ENCODE peak calls at places on chromosomes 1 and 21, in nine cellular contexts. Q, K, P, N, G, A, Z, D and E are unnamed samples.

GRCh38 chr1:93919780-93920179 is 10.6 kb upstream of the GCLM start:
- DNase-seq in Q (no peak), K (no peak), P (no peak), N (no peak), G (no peak), A (no peak), Z (no peak), D (no peak), E (no peak)

GRCh38 chr1:225412803-225413338 is 15.0 kb downstream of the LBR start:
- DNase-seq in Q (peak; percentile 84), K (no peak), P (no peak), N (no peak), G (no peak), A (no peak), Z (no peak), D (no peak), E (peak; percentile 92)

GRCh38 chr1:30908886-30909777 is 574 bp upstream of the SDC3 start:
- DNase-seq in Q (no peak), K (no peak), P (no peak), N (no peak), G (no peak), A (no peak), Z (peak; percentile 53), D (no peak), E (no peak)

GRCh38 chr1:31939484-31940329 is 1.5 kb upstream of the PTP4A2 start:
- DNase-seq in Q (peak; percentile 91), K (no peak), P (peak; percentile 91), N (peak; percentile 61), G (peak; percentile 67), A (peak; percentile 72), Z (no peak), D (no peak), E (peak; percentile 97)

GRCh38 chr1:5992814-5993552 is 758 bp upstream of the NPHP4 start:
- DNase-seq in Q (no peak), K (no peak), P (no peak), N (no peak), G (peak; percentile 48), A (no peak), Z (no peak), D (no peak), E (no peak)

GRCh38 chr1:21126324-21126723 is 50.4 kb downstream of the EIF4G3 start:
- DNase-seq in Q (no peak), K (no peak), P (no peak), N (no peak), G (no peak), A (no peak), Z (no peak), D (no peak), E (no peak)

GRCh38 chr1:12580054-12580887 is 37.7 kb downstream of the DHRS3 start:
- DNase-seq in Q (no peak), K (no peak), P (no peak), N (no peak), G (no peak), A (no peak), Z (no peak), D (no peak), E (peak; percentile 49)

GRCh38 chr21:42360317-42360716 is 6.0 kb downstream of the TFF1 start:
- DNase-seq in Q (no peak), K (no peak), P (no peak), N (no peak), G (no peak), A (no peak), Z (no peak), D (no peak), E (no peak)

GRCh38 chr1:222777463-222777862 is 37.4 kb upstream of the DISP1 start:
- DNase-seq in Q (no peak), K (no peak), P (no peak), N (no peak), G (no peak), A (no peak), Z (no peak), D (no peak), E (peak; percentile 96)

GRCh38 chr1:6345460-6345859 is 48.1 kb downstream of the ACOT7 start:
- DNase-seq in Q (no peak), K (no peak), P (no peak), N (no peak), G (no peak), A (no peak), Z (no peak), D (no peak), E (no peak)

GRCh38 chr1:248704556-248704955 is 2.0 kb upstream of the OR14I1 start:
- DNase-seq in Q (no peak), K (no peak), P (no peak), N (no peak), G (no peak), A (no peak), Z (no peak), D (no peak), E (no peak)

GRCh38 chr1:165408518-165408917 is 36.4 kb downstream of the RXRG start:
- DNase-seq in Q (peak; percentile 69), K (no peak), P (peak; percentile 78), N (no peak), G (no peak), A (no peak), Z (no peak), D (peak; percentile 46), E (peak; percentile 40)

GRCh38 chr1:229553621-229554120 is 4.8 kb downstream of the ABCB10 start:
- DNase-seq in Q (no peak), K (no peak), P (no peak), N (no peak), G (no peak), A (no peak), Z (no peak), D (no peak), E (no peak)

GRCh38 chr1:171935664-171936063 is 94.4 kb downstream of the DNM3 start:
- DNase-seq in Q (peak; percentile 5), K (no peak), P (no peak), N (no peak), G (no peak), A (no peak), Z (no peak), D (no peak), E (peak; percentile 91)

GRCh38 chr21:21096956-21097355 is 98.7 kb downstream of the NCAM2 start:
- DNase-seq in Q (no peak), K (no peak), P (no peak), N (no peak), G (no peak), A (no peak), Z (no peak), D (no peak), E (no peak)

GRCh38 chr1:244757091-244757939 is 78.1 kb upstream of the COX20 start:
- DNase-seq in Q (no peak), K (no peak), P (no peak), N (no peak), G (no peak), A (no peak), Z (no peak), D (no peak), E (no peak)

GRCh38 chr1:41598325-41598724 is 113.8 kb upstream of the EDN2 start:
- DNase-seq in Q (no peak), K (no peak), P (no peak), N (no peak), G (no peak), A (no peak), Z (no peak), D (no peak), E (no peak)

GRCh38 chr1:168582690-168583325 is 6.4 kb downstream of the XCL1 start:
- DNase-seq in Q (peak; percentile 90), K (no peak), P (no peak), N (no peak), G (no peak), A (no peak), Z (no peak), D (no peak), E (peak; percentile 95)

GRCh38 chr1:178134061-178134460 is 40.2 kb downstream of the RASAL2 start:
- DNase-seq in Q (peak; percentile 90), K (no peak), P (no peak), N (no peak), G (no peak), A (no peak), Z (no peak), D (no peak), E (peak; percentile 88)

GRCh38 chr1:59520759-59521442 is 224.0 kb downstream of the FGGY start:
- DNase-seq in Q (peak; percentile 80), K (no peak), P (peak; percentile 25), N (no peak), G (no peak), A (peak; percentile 77), Z (no peak), D (no peak), E (peak; percentile 95)

GRCh38 chr1:180951186-180951745 is 38.6 kb downstream of the KIAA1614 start:
- DNase-seq in Q (no peak), K (no peak), P (no peak), N (no peak), G (no peak), A (no peak), Z (no peak), D (no peak), E (no peak)

GRCh38 chr1:15188145-15188544 is 34.6 kb downstream of the TMEM51 start:
- DNase-seq in Q (peak; percentile 67), K (no peak), P (peak; percentile 64), N (no peak), G (no peak), A (no peak), Z (no peak), D (no peak), E (no peak)

GRCh38 chr1:209755926-209756607 is at the start of gene TRAF3IP3:
- DNase-seq in Q (no peak), K (no peak), P (no peak), N (no peak), G (peak; percentile 78), A (no peak), Z (no peak), D (no peak), E (no peak)

GRCh38 chr21:33384851-33385331 is 18.3 kb upstream of the IFNGR2 start:
- DNase-seq in Q (peak; percentile 78), K (no peak), P (no peak), N (no peak), G (no peak), A (no peak), Z (no peak), D (no peak), E (peak; percentile 90)

GRCh38 chr1:5479876-5480275 is 512.3 kb downstream of the NPHP4 start:
- DNase-seq in Q (no peak), K (no peak), P (no peak), N (no peak), G (no peak), A (no peak), Z (peak; percentile 57), D (no peak), E (no peak)

GRCh38 chr1:89692601-89693503 is 59.9 kb downstream of the LRRC8C start:
- DNase-seq in Q (no peak), K (no peak), P (no peak), N (no peak), G (peak; percentile 44), A (no peak), Z (no peak), D (no peak), E (no peak)

GRCh38 chr1:156423422-156424352 is 54.7 kb downstream of the RHBG start:
- DNase-seq in Q (no peak), K (no peak), P (no peak), N (no peak), G (no peak), A (no peak), Z (no peak), D (no peak), E (no peak)

GRCh38 chr1:235006132-235006721 is 122.4 kb downstream of the TOMM20 start:
- DNase-seq in Q (no peak), K (no peak), P (no peak), N (no peak), G (no peak), A (no peak), Z (no peak), D (no peak), E (no peak)

GRCh38 chr1:228008391-228009115 is 1.8 kb downstream of the WNT3A start:
- DNase-seq in Q (no peak), K (no peak), P (no peak), N (no peak), G (no peak), A (no peak), Z (no peak), D (no peak), E (no peak)

GRCh38 chr1:44327679-44328491 is 27.2 kb downstream of the ERI3 start:
- DNase-seq in Q (peak; percentile 100), K (no peak), P (peak; percentile 89), N (peak; percentile 99), G (no peak), A (peak; percentile 88), Z (peak; percentile 21), D (peak; percentile 85), E (peak; percentile 100)

GRCh38 chr1:226772456-226773139 is 33.5 kb upstream of the ITPKB start:
- DNase-seq in Q (no peak), K (no peak), P (no peak), N (no peak), G (peak; percentile 63), A (no peak), Z (no peak), D (no peak), E (no peak)